ENCODE peak calls at places on chromosomes 3 and 15, in five cellular contexts. S is Calu3; C is effector CD4-positive, alpha-beta T cell; W is activated gamma-delta T cell treated with Interleukin-2 at 50 U/mL for 16 hours; Z is stimulated activated CD4-positive, alpha-beta T cell treated with anti-CD3 and anti-CD28 coated beads, Interleukin-2, amount 100 ng/mL, for 48 hours. R is an unnamed sample.
A peak's percentile ranks its signal among the peaks of the same experiment; 100 is the strongest.

GRCh38 chr3:100893590-100893989 is 99.6 kb downstream of the ABI3BP start:
- DNase-seq in S (peak; percentile 50), C (no peak), W (no peak), Z (no peak), R (no peak)

GRCh38 chr3:12932347-12932746 is 91.0 kb upstream of the RPL32 start:
- DNase-seq in S (no peak), C (no peak), W (no peak), Z (no peak), R (no peak)

GRCh38 chr3:138686771-138687221 is 78.2 kb downstream of the FAIM start:
- DNase-seq in S (peak; percentile 34), C (no peak), W (no peak), Z (no peak), R (no peak)

GRCh38 chr3:46719044-46719565 is 1.4 kb upstream of the PRSS50 start:
- DNase-seq in S (no peak), C (no peak), W (no peak), Z (no peak), R (no peak)

GRCh38 chr3:99562990-99563607 is 75.3 kb upstream of the COL8A1 start:
- DNase-seq in S (no peak), C (no peak), W (no peak), Z (no peak), R (no peak)

GRCh38 chr15:82018201-82018600 is 27.6 kb downstream of the MEX3B start:
- DNase-seq in S (no peak), C (no peak), W (no peak), Z (no peak), R (no peak)

GRCh38 chr15:66722757-66723540 is 20.9 kb downstream of the SMAD6 start:
- DNase-seq in S (no peak), C (no peak), W (no peak), Z (no peak), R (no peak)

GRCh38 chr3:116069024-116069423 is 376.3 kb downstream of the LSAMP start:
- DNase-seq in S (no peak), C (no peak), W (no peak), Z (no peak), R (no peak)

GRCh38 chr3:126971891-126972351 is 11.0 kb upstream of the PLXNA1 start:
- DNase-seq in S (no peak), C (no peak), W (no peak), Z (no peak), R (no peak)

GRCh38 chr3:48432411-48433371 is 2.8 kb upstream of the PLXNB1 start:
- DNase-seq in S (no peak), C (no peak), W (no peak), Z (no peak), R (peak; percentile 37)

GRCh38 chr15:74631935-74632560 is 16.4 kb downstream of the CLK3 start:
- DNase-seq in S (peak; percentile 79), C (peak; percentile 39), W (peak; percentile 53), Z (peak; percentile 52), R (peak; percentile 60)

GRCh38 chr3:13299531-13300155 is 120.5 kb downstream of the NUP210 start:
- DNase-seq in S (no peak), C (no peak), W (no peak), Z (no peak), R (no peak)

GRCh38 chr3:60192297-60193114 is 1058.7 kb downstream of the FHIT start:
- DNase-seq in S (no peak), C (no peak), W (no peak), Z (peak; percentile 2), R (no peak)

GRCh38 chr3:151327571-151328198 is 1.7 kb downstream of the P2RY13 start:
- DNase-seq in S (no peak), C (no peak), W (no peak), Z (no peak), R (no peak)

R was measured in CD8-positive, alpha-beta memory T cell.